ENCODE peak calls at places on chromosomes 4 and X, in five cellular contexts. O is HCT116, U is GM12878, Q is HepG2, C is H1. L is an unnamed sample.

GRCh38 chr4:85823295-85823694 is 348.3 kb downstream of the ARHGAP24 start:
- DNase-seq in C (no peak), U (no peak), Q (no peak), O (peak; percentile 27), L (peak; percentile 38)

GRCh38 chrX:9595131-9595530 is 130.3 kb downstream of the TBL1X start:
- DNase-seq in U (no peak), O (no peak), C (no peak), Q (no peak), L (no peak)

GRCh38 chrX:11558972-11559371 is 106.7 kb downstream of the ARHGAP6 start:
- DNase-seq in O (peak; percentile 15), C (no peak), Q (peak; percentile 24), U (no peak), L (peak; percentile 55)

GRCh38 chrX:136752796-136753195 is 27.9 kb downstream of the ARHGEF6 start:
- DNase-seq in O (no peak), U (no peak), Q (no peak), C (no peak), L (no peak)

GRCh38 chrX:74009041-74009440 is 294.9 kb upstream of the ZCCHC13 start:
- DNase-seq in C (no peak), O (no peak), U (no peak), Q (no peak), L (no peak)

GRCh38 chrX:124268099-124268498 is 64.4 kb upstream of the TEX13D start:
- DNase-seq in C (no peak), Q (no peak), O (no peak), U (no peak), L (no peak)

GRCh38 chr4:11069581-11069980 is 359.1 kb downstream of the HS3ST1 start:
- DNase-seq in Q (no peak), O (no peak), C (no peak), U (no peak), L (no peak)

GRCh38 chrX:107674480-107675364 is 46.4 kb downstream of the PRPS1 start:
- DNase-seq in O (no peak), C (no peak), Q (no peak), U (no peak), L (peak; percentile 35)

GRCh38 chrX:95629737-95630136 is 1054.9 kb upstream of the DIAPH2 start:
- DNase-seq in C (no peak), Q (no peak), U (no peak), O (no peak), L (no peak)

GRCh38 chr4:8831221-8832129 is 40.2 kb downstream of the HMX1 start:
- DNase-seq in O (no peak), C (no peak), Q (no peak), U (no peak), L (no peak)

GRCh38 chr4:52423967-52424366 is 235.1 kb downstream of the USP46 start:
- DNase-seq in C (no peak), Q (no peak), O (no peak), U (peak; percentile 26), L (no peak)

GRCh38 chr4:3355266-3355748 is 62.5 kb downstream of the RGS12 start:
- DNase-seq in Q (no peak), O (no peak), C (no peak), U (peak; percentile 80), L (no peak)

GRCh38 chr4:105369988-105370387 is 103.9 kb downstream of the PPA2 start:
- DNase-seq in U (no peak), Q (no peak), O (no peak), C (no peak), L (no peak)

GRCh38 chrX:118976599-118977340 is 2.4 kb downstream of the LONRF3 start:
- DNase-seq in O (no peak), U (no peak), C (no peak), Q (no peak), L (no peak)

GRCh38 chr4:174405923-174406322 is 116.4 kb downstream of the HPGD start:
- DNase-seq in Q (no peak), C (no peak), U (no peak), O (no peak), L (no peak)

GRCh38 chrX:84168095-84168494 is 19.9 kb downstream of the RPS6KA6 start:
- DNase-seq in Q (no peak), C (no peak), O (no peak), U (no peak), L (no peak)

GRCh38 chrX:155213731-155214130 is 2.5 kb upstream of the VBP1 start:
- DNase-seq in Q (no peak), C (no peak), O (no peak), U (no peak), L (no peak)

GRCh38 chr4:3523146-3523627 is 9.0 kb downstream of the LRPAP1 start:
- DNase-seq in O (no peak), C (no peak), U (no peak), Q (no peak), L (no peak)

GRCh38 chr4:705278-706082 is at the start of gene PCGF3:
- DNase-seq in Q (peak; percentile 83), O (peak; percentile 85), C (peak; percentile 84), U (peak; percentile 68), L (peak; percentile 100)

GRCh38 chr4:8303485-8304281 is 34.1 kb downstream of the HTRA3 start:
- DNase-seq in Q (peak; percentile 49), C (no peak), O (peak; percentile 62), U (no peak), L (peak; percentile 76)

GRCh38 chr4:99657801-99658200 is at the start of gene C4orf54:
- DNase-seq in O (no peak), U (no peak), C (no peak), Q (no peak), L (no peak)

GRCh38 chr4:153927546-153927945 is 138.7 kb upstream of the SFRP2 start:
- DNase-seq in Q (no peak), C (no peak), U (no peak), O (no peak), L (no peak)

GRCh38 chr4:38782452-38783108 is at the start of gene TLR10:
- DNase-seq in Q (peak; percentile 20), U (peak; percentile 82), C (no peak), O (peak; percentile 34), L (peak; percentile 40)

GRCh38 chr4:165537028-165537648 is 158.3 kb downstream of the CPE start:
- DNase-seq in U (no peak), C (peak; percentile 3), Q (peak; percentile 40), O (peak; percentile 51), L (peak; percentile 35)

GRCh38 chrX:5617666-5618065 is 611.0 kb downstream of the NLGN4X start:
- DNase-seq in U (no peak), Q (no peak), C (no peak), O (no peak), L (no peak)

GRCh38 chrX:45849261-45849660 is 648.6 kb upstream of the DIPK2B start:
- DNase-seq in U (no peak), O (peak; percentile 57), C (no peak), Q (peak; percentile 61), L (peak; percentile 3)

DNA sequence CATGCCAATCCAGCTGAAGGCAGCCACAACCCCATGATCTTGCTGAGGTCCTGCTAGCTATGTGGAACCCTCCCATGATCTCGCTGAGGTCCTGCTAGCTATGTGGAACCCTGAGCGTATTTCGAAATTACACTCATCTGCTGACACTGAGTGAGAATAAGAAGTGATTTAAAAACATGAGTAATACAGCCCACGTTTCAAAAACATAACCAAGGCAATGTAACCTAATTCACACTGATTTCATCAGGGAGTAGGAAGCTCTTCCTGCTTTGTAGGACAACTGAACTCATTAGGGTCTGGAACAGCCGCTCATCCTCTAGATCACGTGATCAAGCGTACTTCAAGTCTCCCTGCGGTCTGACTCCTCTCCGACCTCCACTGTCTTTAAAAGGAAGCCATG is 137.9 kb downstream of the NSUN7 start:
- DNase-seq in U (no peak), O (no peak), Q (no peak), C (no peak), L (no peak)
- TF ChIP-seq SRF in U (no peak), O (no peak), Q (no peak), C (no peak), L (no peak)

DNA sequence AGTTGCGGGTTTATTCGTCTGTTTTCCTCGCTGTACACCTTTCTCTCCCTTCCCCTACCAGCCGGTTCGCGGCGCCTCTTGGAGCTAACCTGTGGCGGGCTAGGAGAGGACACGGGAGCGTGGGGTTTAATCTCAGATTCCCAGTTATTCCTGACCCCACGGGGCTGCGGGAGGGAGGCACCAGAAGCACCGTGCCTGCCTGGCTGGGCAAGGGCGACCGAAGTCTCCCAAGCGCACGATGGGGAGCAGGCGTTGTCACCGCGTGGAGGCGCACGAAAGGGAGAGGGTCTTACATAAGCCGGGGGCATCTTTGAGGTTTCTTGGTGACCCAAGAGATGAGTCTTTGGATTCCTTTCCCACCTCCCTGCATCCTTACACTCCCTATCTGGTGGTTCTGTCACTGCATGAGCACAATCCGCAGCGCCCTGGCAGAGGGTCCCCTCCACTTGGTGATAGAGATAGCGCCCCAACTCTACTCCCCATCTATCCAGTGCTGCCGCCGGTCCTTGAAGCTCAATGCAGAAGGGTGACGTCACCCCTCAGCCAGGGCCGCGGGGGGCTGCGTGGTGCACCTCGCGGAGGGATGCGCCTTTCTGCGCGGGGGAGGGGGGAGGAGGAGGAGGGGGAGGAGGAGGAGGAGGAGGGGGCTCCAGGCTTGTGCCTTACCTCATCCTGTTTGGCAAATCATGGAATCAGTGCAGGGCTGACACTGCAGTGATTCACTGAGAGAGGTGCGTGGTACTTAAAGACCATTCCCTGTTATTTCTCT is 793 bp downstream of the TSPAN7 start:
- DNase-seq in U (no peak), Q (peak; percentile 3), C (no peak), O (no peak), L (no peak)
- TF ChIP-seq SRF in U (no peak), Q (no peak), C (no peak), O (no peak), L (no peak)

GRCh38 chr4:122914292-122914904 is 8.0 kb downstream of the NUDT6 start:
- DNase-seq in Q (peak; percentile 43), C (no peak), O (no peak), U (peak; percentile 8), L (no peak)
- TF ChIP-seq SRF in Q (no peak), C (no peak), O (no peak), U (no peak), L (no peak)

GRCh38 chrX:150919401-150919800 is 20.9 kb upstream of the CD99L2 start:
- DNase-seq in U (no peak), O (no peak), Q (no peak), C (no peak), L (no peak)
- TF ChIP-seq SRF in U (no peak), O (no peak), Q (no peak), C (no peak), L (no peak)

DNA sequence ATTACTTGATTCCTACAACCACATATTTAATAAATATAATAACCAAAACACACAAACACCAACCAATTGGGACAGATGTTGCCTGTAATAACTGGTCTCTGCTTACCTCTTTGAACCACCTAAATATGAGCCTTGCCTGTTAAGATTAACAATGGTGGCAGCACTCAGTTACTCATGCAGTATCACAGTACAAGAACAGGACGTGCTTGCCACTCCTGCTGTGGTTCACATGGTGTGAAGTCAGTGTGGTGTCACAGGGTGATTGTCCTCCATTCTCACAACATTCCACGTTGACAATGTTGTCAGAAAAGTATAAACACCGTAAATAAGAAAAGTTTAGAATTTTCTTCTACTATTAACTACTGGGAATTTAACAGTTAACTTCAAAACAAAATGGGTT is 365.0 kb downstream of the PPP3CA start:
- DNase-seq in Q (no peak), U (no peak), C (no peak), O (no peak), L (no peak)
- TF ChIP-seq SRF in Q (no peak), U (no peak), C (no peak), O (no peak), L (no peak)

GRCh38 chr4:131061734-131062133 is 1965.8 kb downstream of the C4orf33 start:
- DNase-seq in U (no peak), Q (no peak), O (no peak), C (no peak), L (no peak)

GRCh38 chr4:131063878-131064277 is 1967.9 kb downstream of the C4orf33 start:
- DNase-seq in U (no peak), C (no peak), O (no peak), Q (no peak), L (no peak)
- TF ChIP-seq SRF in U (no peak), C (no peak), O (no peak), Q (no peak), L (no peak)